ENCODE peak calls at places on chromosomes 5 and 9, in seven cellular contexts. One of them, this sample, is unnamed.

GRCh38 chr9:93968451-93969327 is 13.5 kb upstream of the BARX1 start:
- DNase-seq in cardiac muscle cell: no peak
- DNase-seq in IMR-90: peak
- DNase-seq in dorsolateral prefrontal cortex: no peak
- DNase-seq in lower lobe of right lung: no peak
- DNase-seq in nephron progenitor cell: no peak
- DNase-seq in AG09319: no peak
- DNase-seq in this sample: no peak

GRCh38 chr5:81942746-81943145 is 29.1 kb upstream of the ATG10 start:
- DNase-seq in cardiac muscle cell: no peak
- DNase-seq in IMR-90: no peak
- DNase-seq in dorsolateral prefrontal cortex: no peak
- DNase-seq in lower lobe of right lung: no peak
- DNase-seq in nephron progenitor cell: no peak
- DNase-seq in AG09319: no peak
- DNase-seq in this sample: no peak

GRCh38 chr5:1594336-1595106 is 70.8 kb upstream of the LPCAT1 start:
- DNase-seq in cardiac muscle cell: peak
- DNase-seq in IMR-90: no peak
- DNase-seq in dorsolateral prefrontal cortex: peak
- DNase-seq in lower lobe of right lung: peak
- DNase-seq in nephron progenitor cell: peak
- DNase-seq in AG09319: no peak
- DNase-seq in this sample: peak

GRCh38 chr5:133930061-133930823 is 38.2 kb downstream of the C5orf15 start:
- DNase-seq in cardiac muscle cell: no peak
- DNase-seq in IMR-90: peak
- DNase-seq in dorsolateral prefrontal cortex: peak
- DNase-seq in lower lobe of right lung: no peak
- DNase-seq in nephron progenitor cell: peak
- DNase-seq in AG09319: no peak
- DNase-seq in this sample: no peak

GRCh38 chr5:116137544-116138378 is 52.9 kb downstream of the COMMD10 start:
- DNase-seq in cardiac muscle cell: peak
- DNase-seq in IMR-90: peak
- DNase-seq in dorsolateral prefrontal cortex: no peak
- DNase-seq in lower lobe of right lung: no peak
- DNase-seq in nephron progenitor cell: peak
- DNase-seq in AG09319: peak
- DNase-seq in this sample: peak

GRCh38 chr5:172692981-172693380 is 51.9 kb downstream of the NEURL1B start:
- DNase-seq in cardiac muscle cell: peak
- DNase-seq in IMR-90: peak
- DNase-seq in dorsolateral prefrontal cortex: no peak
- DNase-seq in lower lobe of right lung: no peak
- DNase-seq in nephron progenitor cell: no peak
- DNase-seq in AG09319: no peak
- DNase-seq in this sample: no peak

GRCh38 chr5:9622891-9623547 is 7.1 kb downstream of the TAS2R1 start:
- DNase-seq in cardiac muscle cell: peak
- DNase-seq in IMR-90: peak
- DNase-seq in dorsolateral prefrontal cortex: no peak
- DNase-seq in lower lobe of right lung: no peak
- DNase-seq in nephron progenitor cell: no peak
- DNase-seq in AG09319: peak
- DNase-seq in this sample: peak

GRCh38 chr5:77337716-77338115 is 127.2 kb downstream of the PDE8B start:
- DNase-seq in cardiac muscle cell: peak
- DNase-seq in IMR-90: no peak
- DNase-seq in dorsolateral prefrontal cortex: no peak
- DNase-seq in lower lobe of right lung: no peak
- DNase-seq in nephron progenitor cell: peak
- DNase-seq in AG09319: no peak
- DNase-seq in this sample: no peak

GRCh38 chr5:88713818-88714217 is 169.2 kb downstream of the MEF2C start:
- DNase-seq in cardiac muscle cell: no peak
- DNase-seq in IMR-90: no peak
- DNase-seq in dorsolateral prefrontal cortex: no peak
- DNase-seq in lower lobe of right lung: no peak
- DNase-seq in nephron progenitor cell: no peak
- DNase-seq in AG09319: no peak
- DNase-seq in this sample: no peak

GRCh38 chr5:149803641-149804468 is 73.7 kb downstream of the PPARGC1B start:
- DNase-seq in cardiac muscle cell: no peak
- DNase-seq in IMR-90: peak
- DNase-seq in dorsolateral prefrontal cortex: no peak
- DNase-seq in lower lobe of right lung: no peak
- DNase-seq in nephron progenitor cell: no peak
- DNase-seq in AG09319: no peak
- DNase-seq in this sample: no peak

GRCh38 chr5:107687937-107688336 is 17.2 kb upstream of the EFNA5 start:
- DNase-seq in cardiac muscle cell: no peak
- DNase-seq in IMR-90: no peak
- DNase-seq in dorsolateral prefrontal cortex: no peak
- DNase-seq in lower lobe of right lung: no peak
- DNase-seq in nephron progenitor cell: no peak
- DNase-seq in AG09319: no peak
- DNase-seq in this sample: no peak

GRCh38 chr5:151081426-151082273 is 816 bp upstream of the TNIP1 start:
- DNase-seq in cardiac muscle cell: peak
- DNase-seq in IMR-90: peak
- DNase-seq in dorsolateral prefrontal cortex: no peak
- DNase-seq in lower lobe of right lung: no peak
- DNase-seq in nephron progenitor cell: no peak
- DNase-seq in AG09319: no peak
- DNase-seq in this sample: no peak

GRCh38 chr5:136062563-136063274 is 33.9 kb downstream of the TGFBI start:
- DNase-seq in cardiac muscle cell: peak
- DNase-seq in IMR-90: peak
- DNase-seq in dorsolateral prefrontal cortex: no peak
- DNase-seq in lower lobe of right lung: no peak
- DNase-seq in nephron progenitor cell: no peak
- DNase-seq in AG09319: no peak
- DNase-seq in this sample: peak

GRCh38 chr5:175847503-175847902 is 23.9 kb upstream of the CPLX2 start:
- DNase-seq in cardiac muscle cell: peak
- DNase-seq in IMR-90: peak
- DNase-seq in dorsolateral prefrontal cortex: no peak
- DNase-seq in lower lobe of right lung: no peak
- DNase-seq in nephron progenitor cell: no peak
- DNase-seq in AG09319: no peak
- DNase-seq in this sample: peak

GRCh38 chr5:133384903-133385302 is 227.4 kb downstream of the FSTL4 start:
- DNase-seq in cardiac muscle cell: no peak
- DNase-seq in IMR-90: no peak
- DNase-seq in dorsolateral prefrontal cortex: no peak
- DNase-seq in lower lobe of right lung: no peak
- DNase-seq in nephron progenitor cell: no peak
- DNase-seq in AG09319: no peak
- DNase-seq in this sample: no peak

GRCh38 chr9:131732636-131733340 is 7.1 kb downstream of the RAPGEF1 start:
- DNase-seq in cardiac muscle cell: no peak
- DNase-seq in IMR-90: no peak
- DNase-seq in dorsolateral prefrontal cortex: no peak
- DNase-seq in lower lobe of right lung: peak
- DNase-seq in nephron progenitor cell: no peak
- DNase-seq in AG09319: no peak
- DNase-seq in this sample: no peak

GRCh38 chr5:42756630-42757601 is at the start of gene CCDC152:
- DNase-seq in cardiac muscle cell: peak
- DNase-seq in IMR-90: peak
- DNase-seq in dorsolateral prefrontal cortex: peak
- DNase-seq in lower lobe of right lung: no peak
- DNase-seq in nephron progenitor cell: no peak
- DNase-seq in AG09319: peak
- DNase-seq in this sample: peak

GRCh38 chr5:37086466-37087178 is 162.6 kb downstream of the CPLANE1 start:
- DNase-seq in cardiac muscle cell: no peak
- DNase-seq in IMR-90: peak
- DNase-seq in dorsolateral prefrontal cortex: no peak
- DNase-seq in lower lobe of right lung: no peak
- DNase-seq in nephron progenitor cell: no peak
- DNase-seq in AG09319: no peak
- DNase-seq in this sample: no peak

GRCh38 chr5:78151594-78152271 is 142.8 kb downstream of the AP3B1 start:
- DNase-seq in cardiac muscle cell: no peak
- DNase-seq in IMR-90: no peak
- DNase-seq in dorsolateral prefrontal cortex: no peak
- DNase-seq in lower lobe of right lung: no peak
- DNase-seq in nephron progenitor cell: no peak
- DNase-seq in AG09319: no peak
- DNase-seq in this sample: no peak

GRCh38 chr5:112776301-112776856 is 38.7 kb downstream of the APC start:
- DNase-seq in cardiac muscle cell: no peak
- DNase-seq in IMR-90: peak
- DNase-seq in dorsolateral prefrontal cortex: no peak
- DNase-seq in lower lobe of right lung: no peak
- DNase-seq in nephron progenitor cell: no peak
- DNase-seq in AG09319: peak
- DNase-seq in this sample: no peak

GRCh38 chr5:3993856-3994473 is 398.3 kb downstream of the IRX1 start:
- DNase-seq in cardiac muscle cell: no peak
- DNase-seq in IMR-90: no peak
- DNase-seq in dorsolateral prefrontal cortex: no peak
- DNase-seq in lower lobe of right lung: no peak
- DNase-seq in nephron progenitor cell: no peak
- DNase-seq in AG09319: no peak
- DNase-seq in this sample: no peak

GRCh38 chr5:164555809-164556208 is 1050.4 kb downstream of the MAT2B start:
- DNase-seq in cardiac muscle cell: no peak
- DNase-seq in IMR-90: peak
- DNase-seq in dorsolateral prefrontal cortex: no peak
- DNase-seq in lower lobe of right lung: no peak
- DNase-seq in nephron progenitor cell: no peak
- DNase-seq in AG09319: no peak
- DNase-seq in this sample: no peak

GRCh38 chr9:27248702-27249101 is 48.2 kb downstream of the EQTN start:
- DNase-seq in cardiac muscle cell: no peak
- DNase-seq in IMR-90: peak
- DNase-seq in dorsolateral prefrontal cortex: no peak
- DNase-seq in lower lobe of right lung: no peak
- DNase-seq in nephron progenitor cell: no peak
- DNase-seq in AG09319: no peak
- DNase-seq in this sample: no peak

GRCh38 chr9:27247756-27248155 is 49.2 kb downstream of the EQTN start:
- DNase-seq in cardiac muscle cell: peak
- DNase-seq in IMR-90: peak
- DNase-seq in dorsolateral prefrontal cortex: no peak
- DNase-seq in lower lobe of right lung: peak
- DNase-seq in nephron progenitor cell: peak
- DNase-seq in AG09319: peak
- DNase-seq in this sample: peak
- TF ChIP-seq CTCF in cardiac muscle cell: peak
- TF ChIP-seq CTCF in IMR-90: peak
- TF ChIP-seq CTCF in dorsolateral prefrontal cortex: peak
- TF ChIP-seq CTCF in lower lobe of right lung: peak
- TF ChIP-seq CTCF in nephron progenitor cell: peak
- TF ChIP-seq CTCF in AG09319: peak
- TF ChIP-seq CTCF in this sample: peak

GRCh38 chr5:129125819-129126218 is 31.3 kb downstream of the ISOC1 start:
- DNase-seq in cardiac muscle cell: no peak
- DNase-seq in IMR-90: no peak
- DNase-seq in dorsolateral prefrontal cortex: no peak
- DNase-seq in lower lobe of right lung: no peak
- DNase-seq in nephron progenitor cell: no peak
- DNase-seq in AG09319: no peak
- DNase-seq in this sample: no peak
- TF ChIP-seq CTCF in cardiac muscle cell: no peak
- TF ChIP-seq CTCF in IMR-90: no peak
- TF ChIP-seq CTCF in dorsolateral prefrontal cortex: no peak
- TF ChIP-seq CTCF in lower lobe of right lung: no peak
- TF ChIP-seq CTCF in nephron progenitor cell: no peak
- TF ChIP-seq CTCF in AG09319: no peak
- TF ChIP-seq CTCF in this sample: no peak

DNA sequence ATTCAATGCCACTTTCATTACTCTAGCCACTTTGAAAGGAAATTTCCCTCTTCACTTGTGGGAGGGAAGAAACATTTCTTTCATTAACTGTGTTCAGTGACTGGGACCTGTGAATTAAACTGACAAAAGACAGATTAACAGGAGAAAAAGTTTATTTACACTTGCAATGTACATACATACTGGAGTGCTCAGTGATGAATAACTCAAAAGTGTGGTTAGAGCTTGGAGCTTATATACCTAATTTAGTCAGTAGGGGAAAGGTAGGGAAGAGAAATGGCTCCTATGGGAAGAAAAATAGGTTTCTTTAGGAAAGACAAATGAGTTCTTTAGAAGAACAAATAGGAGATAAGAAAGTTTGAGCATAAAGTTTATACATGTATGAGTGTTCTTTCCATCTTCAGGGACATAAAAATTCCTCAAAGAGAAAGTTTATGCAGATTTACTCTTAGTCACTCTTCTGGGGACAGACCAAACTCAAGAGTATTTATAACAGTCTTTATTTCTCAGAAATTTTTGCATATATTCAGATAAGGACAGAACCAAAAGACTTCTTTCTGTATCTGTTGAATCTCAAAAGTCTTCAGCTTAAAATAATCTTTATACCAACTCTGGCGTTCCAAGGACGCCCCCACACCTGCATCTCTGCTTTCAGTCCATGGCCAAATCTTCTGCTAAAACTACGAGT is 120.0 kb upstream of the RAI14 start:
- DNase-seq in cardiac muscle cell: no peak
- DNase-seq in IMR-90: peak
- DNase-seq in dorsolateral prefrontal cortex: no peak
- DNase-seq in lower lobe of right lung: no peak
- DNase-seq in nephron progenitor cell: no peak
- DNase-seq in AG09319: no peak
- DNase-seq in this sample: no peak
- TF ChIP-seq CTCF in cardiac muscle cell: no peak
- TF ChIP-seq CTCF in IMR-90: no peak
- TF ChIP-seq CTCF in dorsolateral prefrontal cortex: no peak
- TF ChIP-seq CTCF in lower lobe of right lung: no peak
- TF ChIP-seq CTCF in nephron progenitor cell: no peak
- TF ChIP-seq CTCF in AG09319: no peak
- TF ChIP-seq CTCF in this sample: no peak

GRCh38 chr5:15496886-15497285 is 3.1 kb upstream of the FBXL7 start:
- DNase-seq in cardiac muscle cell: no peak
- DNase-seq in IMR-90: no peak
- DNase-seq in dorsolateral prefrontal cortex: no peak
- DNase-seq in lower lobe of right lung: no peak
- DNase-seq in nephron progenitor cell: no peak
- DNase-seq in AG09319: no peak
- DNase-seq in this sample: peak

GRCh38 chr5:15502208-15502607 is 2.2 kb downstream of the FBXL7 start:
- DNase-seq in cardiac muscle cell: no peak
- DNase-seq in IMR-90: peak
- DNase-seq in dorsolateral prefrontal cortex: no peak
- DNase-seq in lower lobe of right lung: no peak
- DNase-seq in nephron progenitor cell: no peak
- DNase-seq in AG09319: no peak
- DNase-seq in this sample: no peak

GRCh38 chr5:15501057-15501791 is 1.2 kb downstream of the FBXL7 start:
- DNase-seq in cardiac muscle cell: peak
- DNase-seq in IMR-90: peak
- DNase-seq in dorsolateral prefrontal cortex: peak
- DNase-seq in lower lobe of right lung: no peak
- DNase-seq in nephron progenitor cell: peak
- DNase-seq in AG09319: no peak
- DNase-seq in this sample: peak

GRCh38 chr5:15500326-15500958 is 462 bp downstream of the FBXL7 start:
- DNase-seq in cardiac muscle cell: peak
- DNase-seq in IMR-90: peak
- DNase-seq in dorsolateral prefrontal cortex: peak
- DNase-seq in lower lobe of right lung: peak
- DNase-seq in nephron progenitor cell: peak
- DNase-seq in AG09319: no peak
- DNase-seq in this sample: peak

GRCh38 chr5:15499528-15500325 is at the start of gene FBXL7:
- DNase-seq in cardiac muscle cell: peak
- DNase-seq in IMR-90: peak
- DNase-seq in dorsolateral prefrontal cortex: peak
- DNase-seq in lower lobe of right lung: peak
- DNase-seq in nephron progenitor cell: peak
- DNase-seq in AG09319: peak
- DNase-seq in this sample: peak
- TF ChIP-seq CTCF in cardiac muscle cell: no peak
- TF ChIP-seq CTCF in IMR-90: peak
- TF ChIP-seq CTCF in dorsolateral prefrontal cortex: peak
- TF ChIP-seq CTCF in lower lobe of right lung: peak
- TF ChIP-seq CTCF in nephron progenitor cell: no peak
- TF ChIP-seq CTCF in AG09319: peak
- TF ChIP-seq CTCF in this sample: no peak

This sample was measured in endothelial cell.